ENCODE peak calls at places on chromosomes 2 and 18, in five cellular contexts. E is CD4-positive, CD25-positive, alpha-beta regulatory T cell; C is activated CD4-positive, alpha-beta T cell treated with anti-CD3 and anti-CD28 coated beads for 36 hours; W is stimulated activated effector memory CD8-positive, alpha-beta T cell treated with anti-CD3 and anti-CD28 coated beads, Interleukin-12 subunit alpha, Interleukin-12 subunit beta, amount 100 ng/mL, for 72 hours; I is gastrocnemius medialis. M is an unnamed sample.

GRCh38 chr18:8424917-8425725 is 184.1 kb upstream of the RAB12 start:
- ATAC-seq in E (no peak), C (no peak), W (no peak), I (no peak), M (no peak)

GRCh38 chr2:240886678-240887574 is 9.0 kb downstream of the MAB21L4 start:
- ATAC-seq in E (no peak), C (no peak), W (no peak), I (no peak), M (no peak)

GRCh38 chr18:29779096-29779495 is 1263.4 kb downstream of the DSC3 start:
- ATAC-seq in E (no peak), C (no peak), W (no peak), I (no peak), M (no peak)

GRCh38 chr18:55838322-55838721 is 250.3 kb upstream of the TCF4 start:
- ATAC-seq in E (no peak), C (no peak), W (peak), I (no peak), M (peak)

GRCh38 chr2:67076265-67076664 is 320.9 kb upstream of the ETAA1 start:
- ATAC-seq in E (no peak), C (no peak), W (no peak), I (no peak), M (no peak)

GRCh38 chr18:36045241-36045999 is 21.9 kb downstream of the RPRD1A start:
- ATAC-seq in E (no peak), C (no peak), W (no peak), I (no peak), M (no peak)

GRCh38 chr2:74425523-74425922 is 4.0 kb downstream of the WDR54 start:
- ATAC-seq in E (no peak), C (no peak), W (no peak), I (no peak), M (no peak)

GRCh38 chr2:228533156-228533555 is 351.7 kb upstream of the SPHKAP start:
- ATAC-seq in E (no peak), C (no peak), W (no peak), I (no peak), M (no peak)

GRCh38 chr2:189610700-189611099 is 30.1 kb upstream of the SLC40A1 start:
- ATAC-seq in E (no peak), C (no peak), W (no peak), I (no peak), M (no peak)

GRCh38 chr2:160207804-160208661 is 8.0 kb upstream of the ITGB6 start:
- ATAC-seq in E (no peak), C (peak), W (peak), I (peak), M (peak)

GRCh38 chr2:37464064-37464463 is 119.6 kb downstream of the QPCT start:
- ATAC-seq in E (no peak), C (no peak), W (no peak), I (no peak), M (no peak)

GRCh38 chr18:50866765-50867164 is 12.2 kb upstream of the ME2 start:
- ATAC-seq in E (no peak), C (no peak), W (no peak), I (peak), M (no peak)